ENCODE peak calls at places on chromosome 5, in five cellular contexts. One of them, this sample, is unnamed.

GRCh38 chr5:142872217-142872616 is 102.0 kb downstream of the ARHGAP26 start:
- DNase-seq in H1: no peak
- DNase-seq in mesenchymal stem cell: no peak
- DNase-seq in H9: no peak
- DNase-seq in trophoblast cell: no peak
- DNase-seq in this sample: no peak

GRCh38 chr5:57447656-57448055 is 35.0 kb downstream of the ACTBL2 start:
- DNase-seq in H1: no peak
- DNase-seq in mesenchymal stem cell: no peak
- DNase-seq in H9: no peak
- DNase-seq in trophoblast cell: no peak
- DNase-seq in this sample: no peak

GRCh38 chr5:77637170-77638074 is 1.1 kb downstream of the OTP start:
- DNase-seq in H1: no peak
- DNase-seq in mesenchymal stem cell: no peak
- DNase-seq in H9: no peak
- DNase-seq in trophoblast cell: no peak
- DNase-seq in this sample: no peak

GRCh38 chr5:1315018-1315708 is 20.3 kb upstream of the TERT start:
- DNase-seq in H1: no peak
- DNase-seq in mesenchymal stem cell: no peak
- DNase-seq in H9: peak; percentile 12
- DNase-seq in trophoblast cell: no peak
- DNase-seq in this sample: no peak

GRCh38 chr5:6601271-6601670 is 31.6 kb downstream of the NSUN2 start:
- DNase-seq in H1: no peak
- DNase-seq in mesenchymal stem cell: no peak
- DNase-seq in H9: no peak
- DNase-seq in trophoblast cell: no peak
- DNase-seq in this sample: no peak

GRCh38 chr5:159210306-159210722 is 961 bp upstream of the RNF145 start:
- DNase-seq in H1: no peak
- DNase-seq in mesenchymal stem cell: no peak
- DNase-seq in H9: no peak
- DNase-seq in trophoblast cell: no peak
- DNase-seq in this sample: no peak

GRCh38 chr5:110055301-110055700 is 365.6 kb downstream of the MAN2A1 start:
- DNase-seq in H1: no peak
- DNase-seq in mesenchymal stem cell: peak; percentile 27
- DNase-seq in H9: no peak
- DNase-seq in trophoblast cell: no peak
- DNase-seq in this sample: no peak

GRCh38 chr5:180646289-180646962 is 3.0 kb downstream of the FLT4 start:
- DNase-seq in H1: no peak
- DNase-seq in mesenchymal stem cell: no peak
- DNase-seq in H9: no peak
- DNase-seq in trophoblast cell: no peak
- DNase-seq in this sample: no peak

GRCh38 chr5:131634666-131634995 is 398 bp downstream of the RAPGEF6 start:
- DNase-seq in H1: peak; percentile 46
- DNase-seq in mesenchymal stem cell: peak; percentile 77
- DNase-seq in H9: peak; percentile 87
- DNase-seq in trophoblast cell: peak; percentile 60
- DNase-seq in this sample: peak; percentile 67

GRCh38 chr5:166436857-166437256 is 1854.6 kb upstream of the WWC1 start:
- DNase-seq in H1: no peak
- DNase-seq in mesenchymal stem cell: peak; percentile 67
- DNase-seq in H9: no peak
- DNase-seq in trophoblast cell: no peak
- DNase-seq in this sample: no peak

GRCh38 chr5:78604693-78605092 is 43.9 kb downstream of the LHFPL2 start:
- DNase-seq in H1: no peak
- DNase-seq in mesenchymal stem cell: no peak
- DNase-seq in H9: no peak
- DNase-seq in trophoblast cell: no peak
- DNase-seq in this sample: no peak

GRCh38 chr5:178453224-178453623 is 137.0 kb downstream of the COL23A1 start:
- DNase-seq in H1: peak; percentile 17
- DNase-seq in mesenchymal stem cell: peak; percentile 37
- DNase-seq in H9: no peak
- DNase-seq in trophoblast cell: peak; percentile 78
- DNase-seq in this sample: no peak

GRCh38 chr5:143078321-143078720 is 308.1 kb downstream of the ARHGAP26 start:
- DNase-seq in H1: no peak
- DNase-seq in mesenchymal stem cell: no peak
- DNase-seq in H9: no peak
- DNase-seq in trophoblast cell: no peak
- DNase-seq in this sample: no peak

GRCh38 chr5:1050449-1051365 is 42.1 kb downstream of the NKD2 start:
- DNase-seq in H1: no peak
- DNase-seq in mesenchymal stem cell: no peak
- DNase-seq in H9: no peak
- DNase-seq in trophoblast cell: no peak
- DNase-seq in this sample: no peak

GRCh38 chr5:84859056-84859455 is 474.4 kb upstream of the EDIL3 start:
- DNase-seq in H1: no peak
- DNase-seq in mesenchymal stem cell: no peak
- DNase-seq in H9: no peak
- DNase-seq in trophoblast cell: peak; percentile 13
- DNase-seq in this sample: no peak

GRCh38 chr5:107217721-107218130 is 453.0 kb downstream of the EFNA5 start:
- DNase-seq in H1: no peak
- DNase-seq in mesenchymal stem cell: no peak
- DNase-seq in H9: no peak
- DNase-seq in trophoblast cell: peak; percentile 50
- DNase-seq in this sample: no peak

GRCh38 chr5:180071418-180072255 is at the start of gene RNF130:
- DNase-seq in H1: no peak
- DNase-seq in mesenchymal stem cell: peak; percentile 92
- DNase-seq in H9: peak; percentile 91
- DNase-seq in trophoblast cell: peak; percentile 93
- DNase-seq in this sample: peak; percentile 92

GRCh38 chr5:122985006-122985700 is 51.4 kb downstream of the PPIC start:
- DNase-seq in H1: no peak
- DNase-seq in mesenchymal stem cell: peak; percentile 5
- DNase-seq in H9: no peak
- DNase-seq in trophoblast cell: no peak
- DNase-seq in this sample: no peak

GRCh38 chr5:124644138-124644537 is 102.3 kb downstream of the ZNF608 start:
- DNase-seq in H1: no peak
- DNase-seq in mesenchymal stem cell: peak; percentile 85
- DNase-seq in H9: no peak
- DNase-seq in trophoblast cell: no peak
- DNase-seq in this sample: no peak

GRCh38 chr5:7169240-7169878 is 226.6 kb upstream of the ADCY2 start:
- DNase-seq in H1: no peak
- DNase-seq in mesenchymal stem cell: no peak
- DNase-seq in H9: peak; percentile 37
- DNase-seq in trophoblast cell: peak; percentile 31
- DNase-seq in this sample: no peak

GRCh38 chr5:41762426-41762825 is 107.8 kb downstream of the OXCT1 start:
- DNase-seq in H1: no peak
- DNase-seq in mesenchymal stem cell: no peak
- DNase-seq in H9: no peak
- DNase-seq in trophoblast cell: no peak
- DNase-seq in this sample: no peak

GRCh38 chr5:132486318-132487094 is 4.1 kb downstream of the IRF1 start:
- DNase-seq in H1: no peak
- DNase-seq in mesenchymal stem cell: no peak
- DNase-seq in H9: peak; percentile 14
- DNase-seq in trophoblast cell: no peak
- DNase-seq in this sample: no peak

GRCh38 chr5:80170117-80170535 is 85.7 kb downstream of the SERINC5 start:
- DNase-seq in H1: no peak
- DNase-seq in mesenchymal stem cell: no peak
- DNase-seq in H9: no peak
- DNase-seq in trophoblast cell: no peak
- DNase-seq in this sample: no peak

GRCh38 chr5:36398137-36398536 is 96.4 kb upstream of the RANBP3L start:
- DNase-seq in H1: no peak
- DNase-seq in mesenchymal stem cell: peak; percentile 32
- DNase-seq in H9: no peak
- DNase-seq in trophoblast cell: no peak
- DNase-seq in this sample: peak; percentile 40

GRCh38 chr5:73443725-73444498 is 4.7 kb downstream of the FOXD1 start:
- DNase-seq in H1: peak; percentile 77
- DNase-seq in mesenchymal stem cell: no peak
- DNase-seq in H9: peak; percentile 92
- DNase-seq in trophoblast cell: no peak
- DNase-seq in this sample: no peak

GRCh38 chr5:144191998-144192397 is 21.3 kb downstream of the KCTD16 start:
- DNase-seq in H1: no peak
- DNase-seq in mesenchymal stem cell: peak; percentile 84
- DNase-seq in H9: no peak
- DNase-seq in trophoblast cell: no peak
- DNase-seq in this sample: no peak

GRCh38 chr5:545641-546375 is 21.6 kb upstream of the SLC9A3 start:
- DNase-seq in H1: no peak
- DNase-seq in mesenchymal stem cell: no peak
- DNase-seq in H9: no peak
- DNase-seq in trophoblast cell: no peak
- DNase-seq in this sample: no peak

GRCh38 chr5:81558188-81558587 is 164.3 kb upstream of the ACOT12 start:
- DNase-seq in H1: no peak
- DNase-seq in mesenchymal stem cell: no peak
- DNase-seq in H9: no peak
- DNase-seq in trophoblast cell: no peak
- DNase-seq in this sample: no peak

GRCh38 chr5:81555865-81556264 is 161.9 kb upstream of the ACOT12 start:
- DNase-seq in H1: no peak
- DNase-seq in mesenchymal stem cell: no peak
- DNase-seq in H9: no peak
- DNase-seq in trophoblast cell: no peak
- DNase-seq in this sample: no peak

GRCh38 chr5:81553570-81554212 is 159.8 kb upstream of the ACOT12 start:
- DNase-seq in H1: no peak
- DNase-seq in mesenchymal stem cell: no peak
- DNase-seq in H9: no peak
- DNase-seq in trophoblast cell: no peak
- DNase-seq in this sample: no peak

GRCh38 chr5:81554647-81555046 is 160.7 kb upstream of the ACOT12 start:
- DNase-seq in H1: no peak
- DNase-seq in mesenchymal stem cell: no peak
- DNase-seq in H9: no peak
- DNase-seq in trophoblast cell: no peak
- DNase-seq in this sample: no peak

GRCh38 chr5:81556809-81557208 is 162.9 kb upstream of the ACOT12 start:
- DNase-seq in H1: no peak
- DNase-seq in mesenchymal stem cell: no peak
- DNase-seq in H9: no peak
- DNase-seq in trophoblast cell: no peak
- DNase-seq in this sample: no peak
- H2BK12ac ChIP-seq in H1: no peak overlapping the region
- H2BK12ac ChIP-seq in mesenchymal stem cell: no peak overlapping the region
- H2BK12ac ChIP-seq in H9: no peak overlapping the region
- H2BK12ac ChIP-seq in trophoblast cell: no peak overlapping the region
- H2BK12ac ChIP-seq in this sample: no peak overlapping the region

DNA sequence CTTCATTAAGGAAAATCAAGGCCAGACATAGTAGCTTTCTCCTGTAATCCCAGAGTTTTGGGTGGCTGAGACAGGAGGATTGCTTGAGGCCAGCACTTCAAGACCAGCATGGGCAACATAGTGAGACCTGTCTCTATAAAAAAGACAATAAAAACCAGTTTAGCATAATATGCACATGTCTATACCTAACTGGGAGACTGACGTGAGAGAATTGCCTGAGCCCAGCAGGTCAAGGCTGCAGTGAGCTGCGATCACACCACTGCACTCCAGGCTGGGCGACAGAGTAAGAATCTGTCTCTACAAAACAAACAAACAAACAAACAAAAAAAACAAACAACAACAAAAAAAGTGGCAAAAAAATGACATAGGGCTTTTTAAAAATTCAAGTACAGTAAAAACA is 820.8 kb downstream of the MTRR start:
- DNase-seq in H1: no peak
- DNase-seq in mesenchymal stem cell: no peak
- DNase-seq in H9: no peak
- DNase-seq in trophoblast cell: no peak
- DNase-seq in this sample: no peak
- H2BK12ac ChIP-seq in H1: no peak overlapping the region
- H2BK12ac ChIP-seq in mesenchymal stem cell: no peak overlapping the region
- H2BK12ac ChIP-seq in H9: no peak overlapping the region
- H2BK12ac ChIP-seq in trophoblast cell: no peak overlapping the region
- H2BK12ac ChIP-seq in this sample: no peak overlapping the region

GRCh38 chr5:65555266-65555665 is 7.7 kb downstream of the CENPK start:
- DNase-seq in H1: no peak
- DNase-seq in mesenchymal stem cell: peak; percentile 8
- DNase-seq in H9: no peak
- DNase-seq in trophoblast cell: no peak
- DNase-seq in this sample: no peak

GRCh38 chr5:65556181-65556580 is 6.8 kb downstream of the CENPK start:
- DNase-seq in H1: no peak
- DNase-seq in mesenchymal stem cell: no peak
- DNase-seq in H9: no peak
- DNase-seq in trophoblast cell: no peak
- DNase-seq in this sample: no peak

GRCh38 chr5:65553941-65554340 is 9.0 kb downstream of the CENPK start:
- DNase-seq in H1: no peak
- DNase-seq in mesenchymal stem cell: no peak
- DNase-seq in H9: no peak
- DNase-seq in trophoblast cell: no peak
- DNase-seq in this sample: no peak

GRCh38 chr5:65556718-65557117 is 6.2 kb downstream of the CENPK start:
- DNase-seq in H1: no peak
- DNase-seq in mesenchymal stem cell: no peak
- DNase-seq in H9: no peak
- DNase-seq in trophoblast cell: peak; percentile 30
- DNase-seq in this sample: no peak
- H2BK12ac ChIP-seq in H1: no peak overlapping the region
- H2BK12ac ChIP-seq in mesenchymal stem cell: no peak overlapping the region
- H2BK12ac ChIP-seq in H9: no peak overlapping the region
- H2BK12ac ChIP-seq in trophoblast cell: no peak overlapping the region
- H2BK12ac ChIP-seq in this sample: no peak overlapping the region

GRCh38 chr5:135110941-135111596 is 77.0 kb upstream of the PITX1 start:
- DNase-seq in H1: no peak
- DNase-seq in mesenchymal stem cell: no peak
- DNase-seq in H9: no peak
- DNase-seq in trophoblast cell: no peak
- DNase-seq in this sample: no peak
- H2BK12ac ChIP-seq in H1: no peak overlapping the region
- H2BK12ac ChIP-seq in mesenchymal stem cell: no peak overlapping the region
- H2BK12ac ChIP-seq in H9: no peak overlapping the region
- H2BK12ac ChIP-seq in trophoblast cell: no peak overlapping the region
- H2BK12ac ChIP-seq in this sample: no peak overlapping the region

GRCh38 chr5:3372289-3372688 is 223.3 kb upstream of the IRX1 start:
- DNase-seq in H1: no peak
- DNase-seq in mesenchymal stem cell: no peak
- DNase-seq in H9: no peak
- DNase-seq in trophoblast cell: no peak
- DNase-seq in this sample: no peak
- H2BK12ac ChIP-seq in H1: no peak overlapping the region
- H2BK12ac ChIP-seq in mesenchymal stem cell: no peak overlapping the region
- H2BK12ac ChIP-seq in H9: no peak overlapping the region
- H2BK12ac ChIP-seq in trophoblast cell: no peak overlapping the region
- H2BK12ac ChIP-seq in this sample: no peak overlapping the region

This sample was measured in neuronal stem cell.